ENCODE peak calls at places on chromosomes 3 and 15, in five cellular contexts. One of them, this sample, is unnamed. For H3K36me3, the result is how much of the 10 kb centered on the place peaks cover.

GRCh38 chr15:66294157-66294931 is 976 bp downstream of the DIS3L start:
- DNase-seq in mammary epithelial cell: peak
- DNase-seq in neuronal stem cell: peak
- DNase-seq in CD8-positive, alpha-beta memory T cell: no peak
- DNase-seq in K562: no peak
- DNase-seq in this sample: peak

GRCh38 chr15:69194854-69195253 is 34.4 kb downstream of the GLCE start:
- DNase-seq in mammary epithelial cell: no peak
- DNase-seq in CD8-positive, alpha-beta memory T cell: no peak
- DNase-seq in neuronal stem cell: no peak
- DNase-seq in K562: no peak
- DNase-seq in this sample: no peak

GRCh38 chr15:101024111-101024695 is 105.0 kb downstream of the LRRK1 start:
- DNase-seq in CD8-positive, alpha-beta memory T cell: no peak
- DNase-seq in mammary epithelial cell: no peak
- DNase-seq in K562: no peak
- DNase-seq in neuronal stem cell: no peak
- DNase-seq in this sample: no peak

GRCh38 chr15:79923515-79924169 is 26.8 kb upstream of the MTHFS start:
- DNase-seq in K562: peak
- DNase-seq in CD8-positive, alpha-beta memory T cell: peak
- DNase-seq in neuronal stem cell: peak
- DNase-seq in mammary epithelial cell: peak
- DNase-seq in this sample: peak

GRCh38 chr3:17231537-17232261 is 346.9 kb downstream of the PLCL2 start:
- DNase-seq in K562: no peak
- DNase-seq in CD8-positive, alpha-beta memory T cell: no peak
- DNase-seq in neuronal stem cell: no peak
- DNase-seq in mammary epithelial cell: no peak
- DNase-seq in this sample: no peak

GRCh38 chr15:70137975-70138374 is 40.3 kb upstream of the TLE3 start:
- DNase-seq in mammary epithelial cell: no peak
- DNase-seq in K562: no peak
- DNase-seq in neuronal stem cell: no peak
- DNase-seq in CD8-positive, alpha-beta memory T cell: no peak
- DNase-seq in this sample: no peak

GRCh38 chr15:73741401-73741836 is 11.7 kb downstream of the INSYN1 start:
- DNase-seq in neuronal stem cell: no peak
- DNase-seq in K562: no peak
- DNase-seq in mammary epithelial cell: no peak
- DNase-seq in CD8-positive, alpha-beta memory T cell: no peak
- DNase-seq in this sample: no peak

GRCh38 chr3:195897853-195898415 is 10.4 kb downstream of the TNK2 start:
- DNase-seq in CD8-positive, alpha-beta memory T cell: no peak
- DNase-seq in K562: no peak
- DNase-seq in neuronal stem cell: no peak
- DNase-seq in mammary epithelial cell: no peak
- DNase-seq in this sample: peak

GRCh38 chr15:38702178-38702912 is 137.7 kb upstream of the RASGRP1 start:
- DNase-seq in K562: no peak
- DNase-seq in neuronal stem cell: no peak
- DNase-seq in mammary epithelial cell: peak
- DNase-seq in CD8-positive, alpha-beta memory T cell: no peak
- DNase-seq in this sample: peak

GRCh38 chr3:43649365-43649968 is 27.7 kb upstream of the ANO10 start:
- DNase-seq in CD8-positive, alpha-beta memory T cell: no peak
- DNase-seq in K562: no peak
- DNase-seq in neuronal stem cell: peak
- DNase-seq in mammary epithelial cell: no peak
- DNase-seq in this sample: no peak

GRCh38 chr3:149600619-149601018 is 57.2 kb downstream of the WWTR1 start:
- DNase-seq in mammary epithelial cell: no peak
- DNase-seq in CD8-positive, alpha-beta memory T cell: no peak
- DNase-seq in K562: no peak
- DNase-seq in neuronal stem cell: no peak
- DNase-seq in this sample: no peak

GRCh38 chr3:142863010-142863787 is 25.7 kb downstream of the PCOLCE2 start:
- DNase-seq in K562: no peak
- DNase-seq in neuronal stem cell: no peak
- DNase-seq in CD8-positive, alpha-beta memory T cell: no peak
- DNase-seq in mammary epithelial cell: peak
- DNase-seq in this sample: peak

GRCh38 chr3:37546876-37547275 is 314.8 kb upstream of the CTDSPL start:
- DNase-seq in mammary epithelial cell: peak
- DNase-seq in CD8-positive, alpha-beta memory T cell: no peak
- DNase-seq in neuronal stem cell: no peak
- DNase-seq in K562: peak
- DNase-seq in this sample: peak

GRCh38 chr3:134369861-134370596 is 4.2 kb downstream of the AMOTL2 start:
- DNase-seq in neuronal stem cell: no peak
- DNase-seq in K562: no peak
- DNase-seq in mammary epithelial cell: no peak
- DNase-seq in CD8-positive, alpha-beta memory T cell: no peak
- DNase-seq in this sample: no peak

GRCh38 chr3:4355401-4356224 is 52.4 kb downstream of the SETMAR start:
- DNase-seq in neuronal stem cell: no peak
- DNase-seq in CD8-positive, alpha-beta memory T cell: no peak
- DNase-seq in K562: no peak
- DNase-seq in mammary epithelial cell: no peak
- DNase-seq in this sample: no peak

GRCh38 chr15:64906402-64906801 is 5.3 kb upstream of the ANKDD1A start:
- DNase-seq in neuronal stem cell: no peak
- DNase-seq in mammary epithelial cell: no peak
- DNase-seq in K562: no peak
- DNase-seq in CD8-positive, alpha-beta memory T cell: no peak
- DNase-seq in this sample: no peak

GRCh38 chr3:10008588-10009344 is 17.5 kb upstream of the FANCD2 start:
- DNase-seq in mammary epithelial cell: peak
- DNase-seq in K562: peak
- DNase-seq in CD8-positive, alpha-beta memory T cell: peak
- DNase-seq in neuronal stem cell: peak
- DNase-seq in this sample: peak

GRCh38 chr3:9970020-9970652 is 16.5 kb downstream of the EMC3 start:
- DNase-seq in neuronal stem cell: no peak
- DNase-seq in K562: no peak
- DNase-seq in mammary epithelial cell: peak
- DNase-seq in CD8-positive, alpha-beta memory T cell: no peak
- DNase-seq in this sample: peak

GRCh38 chr3:10570196-10570946 is 65.0 kb upstream of the ATP2B2 start:
- DNase-seq in mammary epithelial cell: no peak
- DNase-seq in CD8-positive, alpha-beta memory T cell: no peak
- DNase-seq in neuronal stem cell: no peak
- DNase-seq in K562: no peak
- DNase-seq in this sample: no peak

GRCh38 chr3:167710552-167710951 is 24.1 kb downstream of the PDCD10 start:
- DNase-seq in neuronal stem cell: no peak
- DNase-seq in mammary epithelial cell: no peak
- DNase-seq in CD8-positive, alpha-beta memory T cell: no peak
- DNase-seq in K562: no peak
- DNase-seq in this sample: no peak

GRCh38 chr15:86213888-86214287 is 134.2 kb downstream of the AGBL1 start:
- DNase-seq in neuronal stem cell: no peak
- DNase-seq in K562: no peak
- DNase-seq in mammary epithelial cell: no peak
- DNase-seq in CD8-positive, alpha-beta memory T cell: no peak
- DNase-seq in this sample: no peak

GRCh38 chr3:127754411-127755304 is 67.7 kb downstream of the MGLL start:
- DNase-seq in neuronal stem cell: no peak
- DNase-seq in CD8-positive, alpha-beta memory T cell: peak
- DNase-seq in K562: no peak
- DNase-seq in mammary epithelial cell: no peak
- DNase-seq in this sample: no peak

GRCh38 chr3:87333393-87333892 is 57.1 kb upstream of the POU1F1 start:
- DNase-seq in mammary epithelial cell: peak
- DNase-seq in neuronal stem cell: no peak
- DNase-seq in K562: no peak
- DNase-seq in CD8-positive, alpha-beta memory T cell: no peak
- DNase-seq in this sample: peak

GRCh38 chr3:66603161-66603611 is 102.4 kb upstream of the LRIG1 start:
- DNase-seq in mammary epithelial cell: peak
- DNase-seq in CD8-positive, alpha-beta memory T cell: no peak
- DNase-seq in K562: no peak
- DNase-seq in neuronal stem cell: no peak
- DNase-seq in this sample: peak

GRCh38 chr3:194828926-194829325 is 143.2 kb downstream of the FAM43A start:
- DNase-seq in neuronal stem cell: no peak
- DNase-seq in mammary epithelial cell: no peak
- DNase-seq in CD8-positive, alpha-beta memory T cell: no peak
- DNase-seq in K562: no peak
- DNase-seq in this sample: no peak

GRCh38 chr3:14476583-14477265 is 63.4 kb downstream of the GRIP2 start:
- DNase-seq in mammary epithelial cell: no peak
- DNase-seq in neuronal stem cell: no peak
- DNase-seq in CD8-positive, alpha-beta memory T cell: no peak
- DNase-seq in K562: no peak
- DNase-seq in this sample: no peak

GRCh38 chr3:14477311-14477935 is 62.7 kb downstream of the GRIP2 start:
- DNase-seq in neuronal stem cell: no peak
- DNase-seq in K562: no peak
- DNase-seq in CD8-positive, alpha-beta memory T cell: no peak
- DNase-seq in mammary epithelial cell: no peak
- DNase-seq in this sample: no peak

GRCh38 chr3:14474363-14475081 is 65.6 kb downstream of the GRIP2 start:
- DNase-seq in K562: no peak
- DNase-seq in CD8-positive, alpha-beta memory T cell: no peak
- DNase-seq in mammary epithelial cell: no peak
- DNase-seq in neuronal stem cell: no peak
- DNase-seq in this sample: no peak

GRCh38 chr3:14473411-14473891 is 66.7 kb downstream of the GRIP2 start:
- DNase-seq in neuronal stem cell: no peak
- DNase-seq in CD8-positive, alpha-beta memory T cell: no peak
- DNase-seq in K562: no peak
- DNase-seq in mammary epithelial cell: no peak
- DNase-seq in this sample: no peak

GRCh38 chr3:14475601-14476000 is 64.5 kb downstream of the GRIP2 start:
- DNase-seq in neuronal stem cell: no peak
- DNase-seq in K562: no peak
- DNase-seq in mammary epithelial cell: no peak
- DNase-seq in CD8-positive, alpha-beta memory T cell: no peak
- DNase-seq in this sample: no peak
- H3K36me3 ChIP-seq in neuronal stem cell: half or more
- H3K36me3 ChIP-seq in K562: half or more
- H3K36me3 ChIP-seq in mammary epithelial cell: under half
- H3K36me3 ChIP-seq in CD8-positive, alpha-beta memory T cell: under half
- H3K36me3 ChIP-seq in this sample: under half

GRCh38 chr15:83398591-83398990 is 48.5 kb upstream of the SH3GL3 start:
- DNase-seq in mammary epithelial cell: peak
- DNase-seq in neuronal stem cell: no peak
- DNase-seq in CD8-positive, alpha-beta memory T cell: no peak
- DNase-seq in K562: no peak
- DNase-seq in this sample: peak

GRCh38 chr15:83404143-83404542 is 43.0 kb upstream of the SH3GL3 start:
- DNase-seq in neuronal stem cell: no peak
- DNase-seq in K562: no peak
- DNase-seq in CD8-positive, alpha-beta memory T cell: no peak
- DNase-seq in mammary epithelial cell: no peak
- DNase-seq in this sample: no peak
- H3K36me3 ChIP-seq in neuronal stem cell: under half
- H3K36me3 ChIP-seq in K562: under half
- H3K36me3 ChIP-seq in CD8-positive, alpha-beta memory T cell: under half
- H3K36me3 ChIP-seq in mammary epithelial cell: under half
- H3K36me3 ChIP-seq in this sample: under half

GRCh38 chr3:27426926-27427325 is 57.3 kb downstream of the SLC4A7 start:
- DNase-seq in CD8-positive, alpha-beta memory T cell: no peak
- DNase-seq in neuronal stem cell: no peak
- DNase-seq in K562: no peak
- DNase-seq in mammary epithelial cell: no peak
- DNase-seq in this sample: no peak
- H3K36me3 ChIP-seq in CD8-positive, alpha-beta memory T cell: under half
- H3K36me3 ChIP-seq in neuronal stem cell: under half
- H3K36me3 ChIP-seq in K562: under half
- H3K36me3 ChIP-seq in mammary epithelial cell: under half
- H3K36me3 ChIP-seq in this sample: under half

DNA sequence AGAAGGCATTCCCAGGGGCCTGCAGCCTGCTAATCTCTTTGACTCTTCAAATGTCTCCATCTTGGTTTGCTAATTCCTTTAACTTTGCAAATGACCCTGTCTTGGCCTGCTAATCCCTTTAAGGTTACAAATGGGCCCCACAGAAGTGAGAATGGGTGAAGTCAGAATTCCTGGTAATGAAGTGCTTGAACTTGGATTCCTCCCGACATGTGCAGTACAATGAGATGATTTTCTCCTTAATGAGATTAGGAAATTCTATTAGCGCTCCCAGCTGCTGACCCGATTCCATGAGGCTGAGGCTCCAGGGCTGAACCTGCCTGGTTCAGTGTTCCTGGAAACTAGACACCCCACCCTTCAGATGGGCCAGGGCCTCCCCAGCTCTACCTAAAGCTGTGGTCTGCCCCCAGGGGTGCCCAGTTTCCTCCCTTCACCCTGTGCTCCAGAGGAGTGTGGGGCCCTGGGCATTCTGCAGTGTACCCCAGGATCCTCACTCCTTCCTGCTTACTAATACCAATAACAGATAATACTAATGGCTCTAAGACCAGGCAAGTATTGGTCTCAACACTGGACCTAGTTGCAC is 47.4 kb downstream of the SCN5A start:
- DNase-seq in CD8-positive, alpha-beta memory T cell: no peak
- DNase-seq in K562: no peak
- DNase-seq in mammary epithelial cell: no peak
- DNase-seq in neuronal stem cell: no peak
- DNase-seq in this sample: no peak
- H3K36me3 ChIP-seq in CD8-positive, alpha-beta memory T cell: under half
- H3K36me3 ChIP-seq in K562: under half
- H3K36me3 ChIP-seq in mammary epithelial cell: under half
- H3K36me3 ChIP-seq in neuronal stem cell: under half
- H3K36me3 ChIP-seq in this sample: under half

DNA sequence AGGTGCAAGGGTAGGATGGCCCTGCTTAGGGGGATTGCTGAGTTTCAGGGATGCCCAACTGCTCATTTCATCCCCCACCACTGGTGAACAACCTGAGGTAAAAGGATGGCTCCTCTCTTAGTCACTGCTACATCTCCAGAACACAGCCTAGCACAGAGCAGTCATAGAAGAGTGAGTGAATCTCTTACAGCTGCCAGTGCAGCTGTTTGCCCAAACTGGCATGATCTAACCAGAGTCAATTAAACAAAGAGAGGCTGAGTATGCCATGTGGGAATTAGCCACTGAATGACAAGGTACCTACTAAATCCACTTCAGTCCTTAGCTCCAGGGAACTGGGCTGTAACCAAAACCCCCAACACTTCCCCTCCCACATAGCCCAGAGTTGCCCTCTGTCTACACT is 6.8 kb upstream of the NCKIPSD start:
- DNase-seq in neuronal stem cell: no peak
- DNase-seq in CD8-positive, alpha-beta memory T cell: no peak
- DNase-seq in mammary epithelial cell: peak
- DNase-seq in K562: no peak
- DNase-seq in this sample: no peak
- H3K36me3 ChIP-seq in neuronal stem cell: under half
- H3K36me3 ChIP-seq in CD8-positive, alpha-beta memory T cell: half or more
- H3K36me3 ChIP-seq in mammary epithelial cell: under half
- H3K36me3 ChIP-seq in K562: half or more
- H3K36me3 ChIP-seq in this sample: half or more

DNA sequence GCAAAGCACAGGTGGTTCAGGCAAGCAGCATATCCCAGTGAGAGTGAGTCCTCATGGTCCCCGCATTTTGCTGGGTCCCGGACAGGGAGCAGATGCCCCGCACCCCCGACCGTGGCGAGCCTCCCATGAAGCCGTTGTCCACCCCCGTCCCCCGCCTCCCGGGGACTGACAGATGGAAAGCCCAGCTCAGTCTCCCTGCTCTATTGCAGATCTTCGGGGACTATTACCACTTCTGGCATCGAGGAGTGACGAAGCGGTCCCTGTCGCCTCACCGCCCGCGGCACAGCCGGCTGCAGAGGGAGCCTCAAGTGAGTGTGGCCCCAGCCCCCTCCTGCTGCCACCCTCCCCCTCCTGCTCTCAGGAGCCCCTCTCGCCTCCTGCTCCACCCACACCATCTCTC is 7.7 kb downstream of the FURIN start:
- DNase-seq in neuronal stem cell: no peak
- DNase-seq in K562: no peak
- DNase-seq in mammary epithelial cell: no peak
- DNase-seq in CD8-positive, alpha-beta memory T cell: no peak
- DNase-seq in this sample: no peak
- H3K36me3 ChIP-seq in neuronal stem cell: under half
- H3K36me3 ChIP-seq in K562: half or more
- H3K36me3 ChIP-seq in mammary epithelial cell: under half
- H3K36me3 ChIP-seq in CD8-positive, alpha-beta memory T cell: under half
- H3K36me3 ChIP-seq in this sample: under half